ENCODE peak calls at places on chromosomes 4 and X, in nine cellular contexts. S is activated CD8-positive, alpha-beta memory T cell treated with anti-CD3 and anti-CD28 coated beads for 4 hours; L is activated B cell treated with CpG ODN at 0.5 μM for 24 hours; P is choroid plexus epithelial cell; M is HS-5; I is CD8-positive, alpha-beta memory T cell; U is non-pigmented ciliary epithelial cell; K is CD4-positive, alpha-beta T cell; W is stimulated activated CD8-positive, alpha-beta memory T cell treated with anti-CD3 and anti-CD28 coated beads, Interleukin-7, amount 100 ng/mL, for 24 hours. B is an unnamed sample.
A peak's percentile ranks its signal among the peaks of the same experiment; 100 is the strongest.

GRCh38 chr4:118112647-118113046 is 78.4 kb downstream of the NDST3 start:
- DNase-seq in U (no peak), K (no peak), L (no peak), M (no peak), W (no peak), P (peak; percentile 13), S (no peak), I (no peak), B (no peak)

GRCh38 chr4:105923507-105924238 is 28.4 kb downstream of the NPNT start:
- DNase-seq in L (no peak), K (no peak), U (no peak), S (no peak), P (no peak), I (no peak), W (no peak), M (no peak), B (no peak)

GRCh38 chr4:39480902-39481695 is 22.2 kb downstream of the LIAS start:
- DNase-seq in P (no peak), K (no peak), W (no peak), I (no peak), S (no peak), U (no peak), M (no peak), L (no peak), B (no peak)

GRCh38 chr4:108172780-108173598 is 4.3 kb upstream of the LEF1 start:
- DNase-seq in U (no peak), M (no peak), I (peak; percentile 82), L (peak; percentile 26), W (no peak), S (no peak), P (peak; percentile 50), K (peak; percentile 67), B (peak; percentile 83)

GRCh38 chrX:108225456-108225730 is 133.8 kb downstream of the ATG4A start:
- DNase-seq in W (no peak), L (no peak), P (no peak), S (no peak), I (no peak), K (no peak), M (no peak), U (no peak), B (no peak)

GRCh38 chrX:69761633-69762032 is 145.7 kb downstream of the EDA start:
- DNase-seq in L (no peak), S (no peak), U (no peak), P (no peak), W (no peak), M (no peak), K (no peak), I (no peak), B (no peak)

GRCh38 chr4:91454111-91454510 is 849.7 kb upstream of the GRID2 start:
- DNase-seq in I (no peak), P (no peak), S (no peak), M (no peak), K (no peak), L (no peak), W (no peak), U (no peak), B (no peak)

GRCh38 chr4:106986486-106986885 is 49.6 kb downstream of the DKK2 start:
- DNase-seq in I (no peak), L (no peak), M (peak; percentile 37), S (no peak), P (peak; percentile 18), K (no peak), U (peak; percentile 41), W (no peak), B (no peak)

GRCh38 chr4:8002525-8003309 is 63.1 kb upstream of the AFAP1 start:
- DNase-seq in U (no peak), M (no peak), P (no peak), W (no peak), I (no peak), K (no peak), S (no peak), L (no peak), B (no peak)

GRCh38 chrX:24925430-24925829 is 90.3 kb downstream of the ARX start:
- DNase-seq in M (no peak), I (no peak), L (no peak), W (no peak), P (peak; percentile 30), U (no peak), S (no peak), K (no peak), B (no peak)

B was measured in CD4-positive, CD25-positive, alpha-beta regulatory T cell.